ENCODE peak calls at places on chromosome 9, in nine cellular contexts. T is AG10803; E is naive B cell; X is GM04504; A is H54; P is activated naive CD4-positive, alpha-beta T cell; U is body of pancreas; Y is D341Med; I is NCI-H1417. L is an unnamed sample.

GRCh38 chr9:94931036-94931633 is 204.6 kb downstream of the AOPEP start:
- DNase-seq in T (no peak), E (no peak), X (no peak), A (no peak), P (no peak), U (no peak), Y (no peak), I (no peak), L (no peak)

GRCh38 chr9:92644278-92644677 is 25.7 kb downstream of the IPPK start:
- DNase-seq in T (no peak), E (no peak), X (no peak), A (no peak), P (no peak), U (no peak), Y (no peak), I (no peak), L (no peak)

GRCh38 chr9:91285729-91286353 is 75.9 kb downstream of the AUH start:
- DNase-seq in T (no peak), E (no peak), X (no peak), A (no peak), P (no peak), U (peak; percentile 30), Y (no peak), I (no peak), L (no peak)

GRCh38 chr9:2053883-2054845 is 39.0 kb downstream of the SMARCA2 start:
- DNase-seq in T (peak; percentile 85), E (peak; percentile 83), X (peak; percentile 37), A (no peak), P (no peak), U (no peak), Y (no peak), I (no peak), L (peak; percentile 55)

GRCh38 chr9:37582548-37583157 is 6.5 kb upstream of the FBXO10 start:
- DNase-seq in T (peak; percentile 76), E (no peak), X (peak; percentile 48), A (no peak), P (no peak), U (no peak), Y (no peak), I (no peak), L (no peak)

GRCh38 chr9:90485028-90485427 is 157.6 kb downstream of the DIRAS2 start:
- DNase-seq in T (no peak), E (no peak), X (no peak), A (no peak), P (no peak), U (no peak), Y (no peak), I (no peak), L (no peak)

GRCh38 chr9:33445389-33445881 is 2.0 kb downstream of the AQP3 start:
- DNase-seq in T (no peak), E (no peak), X (no peak), A (no peak), P (no peak), U (peak; percentile 85), Y (no peak), I (no peak), L (peak; percentile 21)

GRCh38 chr9:130639866-130640555 is 24.4 kb upstream of the PRDM12 start:
- DNase-seq in T (no peak), E (no peak), X (no peak), A (no peak), P (no peak), U (no peak), Y (no peak), I (no peak), L (no peak)

GRCh38 chr9:92736816-92737606 is 27.6 kb downstream of the BICD2 start:
- DNase-seq in T (no peak), E (no peak), X (no peak), A (peak; percentile 45), P (no peak), U (peak; percentile 5), Y (no peak), I (no peak), L (no peak)

GRCh38 chr9:133372144-133372543 is 3.7 kb downstream of the SURF4 start:
- DNase-seq in T (no peak), E (no peak), X (no peak), A (no peak), P (no peak), U (peak; percentile 33), Y (no peak), I (no peak), L (no peak)

GRCh38 chr9:114072181-114073140 is 5.6 kb downstream of the AMBP start:
- DNase-seq in T (peak; percentile 46), E (no peak), X (peak; percentile 21), A (no peak), P (no peak), U (peak; percentile 88), Y (no peak), I (peak; percentile 14), L (no peak)

GRCh38 chr9:99345451-99345850 is 123.4 kb downstream of the SEC61B start:
- DNase-seq in T (no peak), E (no peak), X (no peak), A (no peak), P (no peak), U (no peak), Y (no peak), I (no peak), L (no peak)

GRCh38 chr9:15101046-15101445 is 190.8 kb upstream of the FREM1 start:
- DNase-seq in T (no peak), E (no peak), X (no peak), A (no peak), P (no peak), U (no peak), Y (no peak), I (no peak), L (no peak)

GRCh38 chr9:126615251-126615790 is 1.6 kb downstream of the LMX1B start:
- DNase-seq in T (peak; percentile 9), E (no peak), X (no peak), A (no peak), P (no peak), U (peak; percentile 47), Y (no peak), I (peak; percentile 63), L (no peak)

GRCh38 chr9:136521541-136521940 is 24.3 kb downstream of the NOTCH1 start:
- DNase-seq in T (no peak), E (no peak), X (no peak), A (no peak), P (no peak), U (no peak), Y (no peak), I (no peak), L (no peak)

GRCh38 chr9:119792242-119792641 is 423.0 kb upstream of the BRINP1 start:
- DNase-seq in T (no peak), E (no peak), X (no peak), A (no peak), P (no peak), U (no peak), Y (no peak), I (no peak), L (no peak)

GRCh38 chr9:20284601-20285289 is 337.6 kb downstream of the MLLT3 start:
- DNase-seq in T (no peak), E (no peak), X (no peak), A (no peak), P (no peak), U (no peak), Y (no peak), I (no peak), L (no peak)

GRCh38 chr9:109043578-109043977 is 30.3 kb upstream of the CTNNAL1 start:
- DNase-seq in T (no peak), E (no peak), X (no peak), A (no peak), P (no peak), U (no peak), Y (no peak), I (no peak), L (no peak)

GRCh38 chr9:116278326-116278725 is 124.7 kb downstream of the PAPPA start:
- DNase-seq in T (no peak), E (no peak), X (no peak), A (peak; percentile 32), P (no peak), U (no peak), Y (no peak), I (no peak), L (no peak)

GRCh38 chr9:76161546-76161945 is 232.7 kb downstream of the RFK start:
- DNase-seq in T (peak; percentile 91), E (no peak), X (peak; percentile 54), A (no peak), P (no peak), U (no peak), Y (no peak), I (no peak), L (no peak)

GRCh38 chr9:33111621-33112020 is 35.1 kb upstream of the SMU1 start:
- DNase-seq in T (no peak), E (no peak), X (no peak), A (no peak), P (no peak), U (no peak), Y (no peak), I (no peak), L (no peak)

GRCh38 chr9:104993291-104993963 is 65.5 kb upstream of the ABCA1 start:
- DNase-seq in T (peak; percentile 87), E (peak; percentile 37), X (no peak), A (peak; percentile 53), P (no peak), U (peak; percentile 77), Y (no peak), I (no peak), L (no peak)

GRCh38 chr9:116288658-116289057 is 135.1 kb downstream of the PAPPA start:
- DNase-seq in T (peak; percentile 98), E (no peak), X (peak; percentile 97), A (peak; percentile 70), P (no peak), U (no peak), Y (no peak), I (no peak), L (no peak)

GRCh38 chr9:96317335-96317980 is 15.5 kb upstream of the HSD17B3 start:
- DNase-seq in T (peak; percentile 64), E (peak; percentile 4), X (peak; percentile 28), A (peak; percentile 87), P (peak; percentile 29), U (peak; percentile 40), Y (peak; percentile 77), I (peak; percentile 15), L (peak; percentile 32)